ENCODE peak calls at places on chromosomes 2 and 18, in ten cellular contexts. Y is astrocyte; R is Peyer's patch; S is colonic mucosa; P is body of pancreas; T is lower lobe of right lung; N is upper lobe of right lung; F is tibial nerve; D is neuronal stem cell; E is naive thymus-derived CD4-positive, alpha-beta T cell. C is an unnamed sample.

GRCh38 chr2:33158482-33159003 is 211.8 kb downstream of the LTBP1 start:
- DNase-seq in Y (peak; percentile 97), R (no peak), S (no peak), P (no peak), T (no peak), N (no peak), F (no peak), D (no peak), E (no peak), C (no peak)

GRCh38 chr2:73718421-73718820 is 18.7 kb downstream of the TPRKB start:
- DNase-seq in Y (no peak), R (no peak), S (no peak), P (no peak), T (no peak), N (no peak), F (no peak), D (no peak), E (no peak), C (no peak)

GRCh38 chr2:42770288-42771131 is 6.6 kb upstream of the OXER1 start:
- DNase-seq in Y (peak; percentile 37), R (peak; percentile 57), S (no peak), P (peak; percentile 55), T (peak; percentile 61), N (no peak), F (no peak), D (peak; percentile 45), E (no peak), C (no peak)

GRCh38 chr2:205769879-205770278 is 87.6 kb downstream of the NRP2 start:
- DNase-seq in Y (peak; percentile 27), R (no peak), S (no peak), P (no peak), T (no peak), N (no peak), F (no peak), D (no peak), E (no peak), C (no peak)

GRCh38 chr2:119136093-119136492 is 22.5 kb downstream of the C1QL2 start:
- DNase-seq in Y (no peak), R (no peak), S (no peak), P (no peak), T (no peak), N (peak; percentile 26), F (no peak), D (no peak), E (no peak), C (no peak)

GRCh38 chr18:79525556-79526467 is 130.1 kb downstream of the NFATC1 start:
- DNase-seq in Y (no peak), R (peak; percentile 50), S (no peak), P (no peak), T (peak; percentile 63), N (peak; percentile 69), F (peak; percentile 43), D (no peak), E (no peak), C (no peak)

GRCh38 chr2:12615509-12615908 is 101.2 kb upstream of the TRIB2 start:
- DNase-seq in Y (no peak), R (no peak), S (no peak), P (no peak), T (no peak), N (no peak), F (no peak), D (no peak), E (no peak), C (no peak)

GRCh38 chr2:1685078-1685956 is 59.0 kb downstream of the PXDN start:
- DNase-seq in Y (no peak), R (no peak), S (no peak), P (no peak), T (peak; percentile 37), N (peak; percentile 59), F (no peak), D (no peak), E (no peak), C (no peak)

DNA sequence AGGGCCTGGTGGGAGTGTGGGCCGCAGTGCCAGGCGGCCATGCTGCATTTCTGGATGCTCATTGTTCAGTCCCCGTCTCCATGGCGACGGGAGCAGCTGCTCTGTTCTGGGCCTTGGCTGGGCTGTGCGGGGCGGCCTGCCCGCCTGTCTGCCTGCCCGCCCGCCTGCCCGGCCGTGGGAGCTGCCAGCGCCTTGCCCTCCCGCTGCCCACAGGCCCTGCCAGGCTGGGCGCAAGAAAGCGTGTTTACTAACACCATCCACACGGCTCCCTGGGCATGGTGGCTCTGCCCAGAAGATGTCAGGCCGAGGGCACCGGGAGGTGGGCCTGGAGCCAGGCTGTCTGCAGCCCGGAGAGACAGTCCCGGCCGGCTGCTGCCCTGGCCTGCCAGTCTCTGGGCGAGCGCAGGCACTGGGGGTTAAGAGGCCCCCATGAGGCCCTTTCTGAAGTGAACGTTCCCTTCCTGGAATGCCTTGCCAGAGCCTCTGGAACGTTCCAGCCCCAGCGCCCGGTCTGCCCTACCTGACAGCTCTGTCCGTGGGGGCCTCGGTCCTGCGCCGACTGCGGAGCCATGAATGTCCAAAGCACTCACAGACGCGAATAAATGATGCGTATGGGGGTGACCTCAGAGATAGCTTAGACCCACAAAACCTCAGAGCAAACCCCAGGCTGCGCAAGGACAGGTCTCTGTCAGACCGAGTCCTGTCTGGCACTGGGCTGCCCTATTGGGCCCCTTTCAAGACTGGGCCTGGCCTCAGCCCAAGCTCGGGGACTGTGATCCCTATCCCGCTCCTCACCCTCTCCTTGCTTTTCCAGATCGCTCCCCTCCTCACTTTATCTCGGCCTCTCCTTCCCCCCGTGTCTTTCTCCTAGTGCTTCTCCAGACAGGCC is 44.3 kb downstream of the MYCN start:
- DNase-seq in Y (no peak), R (no peak), S (no peak), P (no peak), T (no peak), N (no peak), F (no peak), D (peak; percentile 51), E (no peak), C (no peak)
- H3K27ac ChIP-seq in Y (no peak overlapping the region), R (no peak overlapping the region), S (no peak overlapping the region), P (no peak overlapping the region), T (no peak overlapping the region), N (no peak overlapping the region), F (peak overlapping the region; percentile 30), D (no peak overlapping the region), E (no peak overlapping the region), C (no peak overlapping the region)

GRCh38 chr18:59697236-59697932 is at the start of gene CCBE1:
- DNase-seq in Y (peak; percentile 58), R (peak; percentile 64), S (peak; percentile 73), P (peak; percentile 34), T (peak; percentile 71), N (peak; percentile 88), F (peak; percentile 41), D (peak; percentile 81), E (no peak), C (no peak)

GRCh38 chr18:59699061-59699460 is 1.8 kb upstream of the CCBE1 start:
- DNase-seq in Y (no peak), R (no peak), S (no peak), P (no peak), T (no peak), N (no peak), F (no peak), D (no peak), E (no peak), C (no peak)

GRCh38 chr18:59695551-59695950 is 1.7 kb downstream of the CCBE1 start:
- DNase-seq in Y (no peak), R (no peak), S (no peak), P (no peak), T (no peak), N (no peak), F (no peak), D (no peak), E (no peak), C (no peak)

GRCh38 chr18:59694824-59695223 is 2.4 kb downstream of the CCBE1 start:
- DNase-seq in Y (no peak), R (no peak), S (no peak), P (no peak), T (no peak), N (no peak), F (no peak), D (no peak), E (no peak), C (no peak)

GRCh38 chr18:59696311-59697235 is 650 bp downstream of the CCBE1 start:
- DNase-seq in Y (peak; percentile 59), R (no peak), S (no peak), P (no peak), T (no peak), N (no peak), F (no peak), D (no peak), E (no peak), C (no peak)
- H3K4me3 ChIP-seq in Y (peak overlapping the region; percentile 71), R (peak overlapping the region; percentile 32), S (peak overlapping the region; percentile 40), P (no peak overlapping the region), T (peak overlapping the region; percentile 60), N (peak overlapping the region; percentile 57), F (peak overlapping the region; percentile 26), D (no peak overlapping the region), E (no peak overlapping the region), C (no peak overlapping the region)

GRCh38 chr2:97974471-97974870 is 21.3 kb downstream of the TMEM131 start:
- DNase-seq in Y (no peak), R (no peak), S (no peak), P (no peak), T (no peak), N (no peak), F (no peak), D (no peak), E (no peak), C (no peak)
- H3K9me3 ChIP-seq in Y (peaks cover 14% of the 10 kb centered on the region), R (peaks cover 10% of the 10 kb centered on the region), S (no peaks in the 10 kb centered on the region), P (no peaks in the 10 kb centered on the region), T (peaks cover 17% of the 10 kb centered on the region), N (peaks cover 23% of the 10 kb centered on the region), F (no peaks in the 10 kb centered on the region), D (peaks cover 37% of the 10 kb centered on the region), E (no peaks in the 10 kb centered on the region), C (no peaks in the 10 kb centered on the region)

DNA sequence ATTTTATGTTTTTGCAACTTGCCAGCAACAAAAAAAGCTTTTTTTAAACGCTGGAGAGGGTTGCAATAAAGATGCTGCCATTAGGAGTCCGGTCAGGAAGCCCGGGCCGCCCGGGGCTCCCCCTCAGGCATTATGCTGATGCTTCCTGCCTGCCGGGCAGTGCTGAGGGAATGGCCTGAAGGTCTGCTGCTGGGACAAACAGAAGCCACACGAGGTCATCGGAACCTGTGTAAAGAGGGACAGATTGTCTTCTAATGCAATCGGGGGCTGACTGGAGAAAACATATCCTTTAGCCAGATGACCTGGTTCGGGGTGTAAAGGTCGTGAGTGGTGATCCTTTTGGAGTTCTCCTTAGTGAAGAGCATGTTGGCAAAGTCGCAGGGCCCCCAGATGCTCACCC is 2.3 kb downstream of the IMPA2 start:
- DNase-seq in Y (no peak), R (peak; percentile 47), S (no peak), P (peak; percentile 57), T (no peak), N (no peak), F (no peak), D (no peak), E (no peak), C (no peak)
- H3K27ac ChIP-seq in Y (no peak overlapping the region), R (no peak overlapping the region), S (no peak overlapping the region), P (peak overlapping the region; percentile 100), T (no peak overlapping the region), N (no peak overlapping the region), F (no peak overlapping the region), D (no peak overlapping the region), E (no peak overlapping the region), C (no peak overlapping the region)